ENCODE peak calls at places on chromosomes 6 and 20, in seven cellular contexts. H is tibial nerve, R is heart right ventricle, L is upper lobe of right lung, F is breast epithelium, J is thoracic aorta, X is GM13976. I is an unnamed sample.

GRCh38 chr20:35611482-35611881 is 4.1 kb upstream of the SPAG4 start:
- DNase-seq in H (no peak), R (no peak), L (no peak), F (no peak), J (no peak), X (peak; percentile 83), I (peak; percentile 84)

GRCh38 chr6:17505767-17506280 is 94.3 kb upstream of the FAM8A1 start:
- DNase-seq in H (no peak), R (no peak), L (no peak), F (no peak), J (no peak), X (no peak), I (no peak)

GRCh38 chr20:56111951-56112730 is 106.8 kb upstream of the CBLN4 start:
- DNase-seq in H (no peak), R (no peak), L (no peak), F (no peak), J (no peak), X (no peak), I (no peak)

GRCh38 chr20:57659789-57660509 is 39.7 kb upstream of the ZBP1 start:
- DNase-seq in H (no peak), R (no peak), L (peak; percentile 59), F (peak; percentile 9), J (peak; percentile 1), X (peak; percentile 29), I (no peak)

GRCh38 chr6:37171141-37171969 is 1.4 kb downstream of the PIM1 start:
- DNase-seq in H (peak; percentile 48), R (peak; percentile 57), L (peak; percentile 78), F (peak; percentile 55), J (no peak), X (peak; percentile 33), I (no peak)

GRCh38 chr6:37569999-37570776 is 70.5 kb upstream of the CCDC167 start:
- DNase-seq in H (no peak), R (no peak), L (no peak), F (no peak), J (no peak), X (no peak), I (no peak)

GRCh38 chr6:131669891-131670290 is 31.3 kb downstream of the OR2A4 start:
- DNase-seq in H (no peak), R (no peak), L (no peak), F (no peak), J (no peak), X (no peak), I (no peak)

GRCh38 chr6:97059473-97059872 is 134.9 kb downstream of the KLHL32 start:
- DNase-seq in H (no peak), R (no peak), L (no peak), F (no peak), J (no peak), X (peak; percentile 74), I (peak; percentile 53)

GRCh38 chr6:17156112-17156921 is 54.5 kb downstream of the STMND1 start:
- DNase-seq in H (peak; percentile 94), R (no peak), L (no peak), F (peak; percentile 55), J (peak; percentile 20), X (peak; percentile 58), I (peak; percentile 63)

GRCh38 chr6:167970236-167970635 is 27.2 kb upstream of the KIF25 start:
- DNase-seq in H (no peak), R (no peak), L (no peak), F (no peak), J (no peak), X (no peak), I (no peak)

GRCh38 chr6:15088904-15089568 is 156.8 kb upstream of the JARID2 start:
- DNase-seq in H (no peak), R (no peak), L (no peak), F (no peak), J (no peak), X (no peak), I (no peak)

GRCh38 chr6:123716506-123716905 is 79.8 kb upstream of the TRDN start:
- DNase-seq in H (no peak), R (no peak), L (no peak), F (no peak), J (no peak), X (no peak), I (no peak)

GRCh38 chr6:166430269-166430668 is 47.5 kb upstream of the MPC1 start:
- DNase-seq in H (no peak), R (no peak), L (peak; percentile 38), F (no peak), J (no peak), X (no peak), I (no peak)

GRCh38 chr20:51434556-51435256 is 107.8 kb downstream of the NFATC2 start:
- DNase-seq in H (no peak), R (no peak), L (no peak), F (no peak), J (no peak), X (no peak), I (no peak)

GRCh38 chr20:35328689-35329088 is 36.5 kb upstream of the FAM83C start:
- DNase-seq in H (no peak), R (no peak), L (no peak), F (no peak), J (no peak), X (no peak), I (no peak)

GRCh38 chr20:46160661-46161060 is 42.5 kb downstream of the CD40 start:
- DNase-seq in H (no peak), R (no peak), L (no peak), F (no peak), J (no peak), X (no peak), I (no peak)

GRCh38 chr6:73134588-73134987 is 90.7 kb downstream of the KHDC1L start:
- DNase-seq in H (no peak), R (no peak), L (peak; percentile 69), F (no peak), J (no peak), X (no peak), I (no peak)

GRCh38 chr6:63236398-63236817 is 25.1 kb downstream of the FKBP1C start:
- DNase-seq in H (no peak), R (no peak), L (no peak), F (no peak), J (no peak), X (no peak), I (no peak)

GRCh38 chr6:148464319-148465010 is 121.8 kb downstream of the SASH1 start:
- DNase-seq in H (peak; percentile 94), R (peak; percentile 48), L (no peak), F (peak; percentile 69), J (no peak), X (peak; percentile 65), I (peak; percentile 67)

GRCh38 chr6:129748901-129749748 is 39.1 kb upstream of the ARHGAP18 start:
- DNase-seq in H (no peak), R (no peak), L (no peak), F (no peak), J (no peak), X (no peak), I (no peak)

GRCh38 chr20:63977392-63978276 is 1.8 kb downstream of the SAMD10 start:
- DNase-seq in H (no peak), R (peak; percentile 14), L (no peak), F (no peak), J (no peak), X (no peak), I (no peak)

GRCh38 chr20:10368702-10369041 is 65.3 kb downstream of the MKKS start:
- DNase-seq in H (no peak), R (no peak), L (no peak), F (no peak), J (no peak), X (no peak), I (no peak)

GRCh38 chr20:15699431-15700146 is 873.7 kb downstream of the KIF16B start:
- DNase-seq in H (no peak), R (no peak), L (no peak), F (peak; percentile 24), J (no peak), X (no peak), I (no peak)
- TF ChIP-seq CTCF in H (no peak), R (no peak), L (no peak), F (no peak), J (no peak), X (no peak), I (no peak)

DNA sequence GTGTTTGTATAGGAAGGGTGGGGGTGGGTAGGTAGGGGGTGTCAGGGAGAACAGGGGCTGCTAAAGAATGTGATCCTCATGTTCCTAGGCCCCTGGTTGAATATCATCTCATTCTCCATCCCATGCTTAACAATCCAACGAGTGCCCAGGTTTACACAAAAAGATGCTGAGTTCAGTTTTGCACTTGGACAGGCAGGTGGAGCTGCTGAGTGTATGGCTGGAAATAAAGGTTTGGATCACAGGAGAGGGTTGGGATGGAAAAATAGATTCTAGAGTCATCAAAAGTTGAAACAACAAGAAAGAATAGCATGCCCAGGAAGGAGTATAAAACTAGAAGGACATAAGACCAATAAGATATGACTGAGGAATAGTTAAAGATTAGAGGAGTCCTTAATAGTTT is 14.2 kb downstream of the CHD6 start:
- DNase-seq in H (no peak), R (no peak), L (no peak), F (no peak), J (no peak), X (no peak), I (no peak)
- TF ChIP-seq CTCF in H (no peak), R (no peak), L (no peak), F (peak; percentile 13), J (no peak), X (no peak), I (no peak)

GRCh38 chr6:118963003-118963402 is 28.0 kb upstream of the MCM9 start:
- DNase-seq in H (no peak), R (no peak), L (no peak), F (no peak), J (no peak), X (no peak), I (no peak)
- TF ChIP-seq CTCF in H (peak; percentile 12), R (no peak), L (peak; percentile 29), F (peak; percentile 15), J (no peak), X (no peak), I (no peak)

DNA sequence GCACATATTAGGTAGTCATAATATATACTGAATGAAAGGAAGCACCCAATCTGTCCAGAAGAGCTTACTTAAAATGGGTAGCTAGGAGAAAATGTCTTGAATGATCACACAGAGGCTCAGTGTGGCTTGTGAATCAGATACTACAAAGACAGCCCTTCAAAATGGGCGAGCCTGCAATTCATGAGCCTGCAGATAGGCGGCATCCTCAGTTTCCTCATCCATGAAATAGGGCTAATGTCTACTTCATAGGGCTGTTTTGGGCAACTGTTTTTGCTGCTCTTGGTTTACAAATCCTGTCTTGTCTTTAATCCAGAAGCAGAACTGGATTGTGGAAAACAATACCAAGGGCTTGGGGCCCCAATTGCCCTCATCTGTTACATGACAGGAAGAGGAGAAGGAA is 129.3 kb upstream of the KCNK16 start:
- DNase-seq in H (no peak), R (no peak), L (no peak), F (no peak), J (no peak), X (peak; percentile 31), I (peak; percentile 37)
- TF ChIP-seq CTCF in H (no peak), R (no peak), L (peak; percentile 20), F (no peak), J (no peak), X (peak; percentile 31), I (peak; percentile 65)

DNA sequence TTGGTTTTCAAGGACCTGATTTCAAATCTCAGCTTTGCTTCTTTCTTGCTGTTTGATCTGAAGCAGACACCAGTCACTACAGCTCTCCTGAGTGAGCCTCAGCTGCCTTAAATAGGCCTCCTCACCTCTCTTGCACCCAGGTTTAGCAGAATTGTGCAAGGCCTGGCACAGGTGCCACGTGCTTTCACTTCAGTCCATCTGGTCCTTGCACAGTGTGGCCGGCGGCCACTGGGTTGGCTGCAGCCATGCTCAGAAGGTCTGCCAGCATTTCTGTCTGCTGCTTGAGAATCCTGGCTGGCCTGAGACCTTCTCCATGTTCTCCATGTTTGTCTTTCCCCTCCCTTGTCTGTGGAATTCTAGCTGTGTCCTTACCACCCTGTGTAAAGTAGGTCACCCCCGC is 14.5 kb upstream of the DAAM2 start:
- DNase-seq in H (no peak), R (peak; percentile 39), L (peak; percentile 64), F (no peak), J (no peak), X (no peak), I (no peak)
- TF ChIP-seq CTCF in H (no peak), R (no peak), L (no peak), F (no peak), J (no peak), X (no peak), I (no peak)